ENCODE peak calls at places on chromosomes 16 and 17, in five cellular contexts. One of them, this sample, is unnamed.
A peak's percentile ranks its signal among the peaks of the same experiment; 100 is the strongest.

GRCh38 chr16:31016018-31016417 is 5.6 kb upstream of the STX1B start:
- DNase-seq in fibroblast of pulmonary artery: no peak
- DNase-seq in choroid plexus epithelial cell: no peak
- DNase-seq in tibial artery: no peak
- DNase-seq in CD4-positive, alpha-beta T cell: no peak
- DNase-seq in this sample: no peak

GRCh38 chr17:78383725-78384471 is 5.4 kb downstream of the PGS1 start:
- DNase-seq in fibroblast of pulmonary artery: peak; percentile 99
- DNase-seq in choroid plexus epithelial cell: peak; percentile 99
- DNase-seq in tibial artery: peak; percentile 90
- DNase-seq in CD4-positive, alpha-beta T cell: no peak
- DNase-seq in this sample: peak; percentile 71

GRCh38 chr17:79088266-79088996 is 13.8 kb downstream of the ENGASE start:
- DNase-seq in fibroblast of pulmonary artery: no peak
- DNase-seq in choroid plexus epithelial cell: no peak
- DNase-seq in tibial artery: no peak
- DNase-seq in CD4-positive, alpha-beta T cell: no peak
- DNase-seq in this sample: no peak

GRCh38 chr16:57475711-57476339 is 10.5 kb downstream of the DOK4 start:
- DNase-seq in fibroblast of pulmonary artery: peak; percentile 69
- DNase-seq in choroid plexus epithelial cell: peak; percentile 71
- DNase-seq in tibial artery: no peak
- DNase-seq in CD4-positive, alpha-beta T cell: peak; percentile 70
- DNase-seq in this sample: no peak

GRCh38 chr16:60230666-60231065 is 1496.5 kb upstream of the GOT2 start:
- DNase-seq in fibroblast of pulmonary artery: no peak
- DNase-seq in choroid plexus epithelial cell: no peak
- DNase-seq in tibial artery: no peak
- DNase-seq in CD4-positive, alpha-beta T cell: no peak
- DNase-seq in this sample: no peak

GRCh38 chr17:5379351-5380107 is 39.9 kb downstream of the NUP88 start:
- DNase-seq in fibroblast of pulmonary artery: no peak
- DNase-seq in choroid plexus epithelial cell: no peak
- DNase-seq in tibial artery: no peak
- DNase-seq in CD4-positive, alpha-beta T cell: no peak
- DNase-seq in this sample: no peak

GRCh38 chr16:88785106-88785924 is at the start of gene PIEZO1:
- DNase-seq in fibroblast of pulmonary artery: peak; percentile 63
- DNase-seq in choroid plexus epithelial cell: peak; percentile 66
- DNase-seq in tibial artery: peak; percentile 84
- DNase-seq in CD4-positive, alpha-beta T cell: peak; percentile 73
- DNase-seq in this sample: peak; percentile 72

GRCh38 chr16:3377917-3378316 is 22.2 kb downstream of the OR2C1 start:
- DNase-seq in fibroblast of pulmonary artery: no peak
- DNase-seq in choroid plexus epithelial cell: no peak
- DNase-seq in tibial artery: no peak
- DNase-seq in CD4-positive, alpha-beta T cell: no peak
- DNase-seq in this sample: no peak

GRCh38 chr16:87344931-87345631 is 27.9 kb upstream of the C16orf95 start:
- DNase-seq in fibroblast of pulmonary artery: no peak
- DNase-seq in choroid plexus epithelial cell: peak; percentile 55
- DNase-seq in tibial artery: no peak
- DNase-seq in CD4-positive, alpha-beta T cell: peak; percentile 57
- DNase-seq in this sample: peak; percentile 48

GRCh38 chr17:5582177-5582885 is 2.0 kb downstream of the NLRP1 start:
- DNase-seq in fibroblast of pulmonary artery: no peak
- DNase-seq in choroid plexus epithelial cell: no peak
- DNase-seq in tibial artery: no peak
- DNase-seq in CD4-positive, alpha-beta T cell: no peak
- DNase-seq in this sample: no peak

GRCh38 chr17:59330314-59330942 is 1.0 kb upstream of the YPEL2 start:
- DNase-seq in fibroblast of pulmonary artery: no peak
- DNase-seq in choroid plexus epithelial cell: no peak
- DNase-seq in tibial artery: peak; percentile 74
- DNase-seq in CD4-positive, alpha-beta T cell: peak; percentile 8
- DNase-seq in this sample: peak; percentile 23

GRCh38 chr16:79599837-79600635 is 501 bp downstream of the MAF start:
- DNase-seq in fibroblast of pulmonary artery: peak; percentile 29
- DNase-seq in choroid plexus epithelial cell: peak; percentile 49
- DNase-seq in tibial artery: peak; percentile 77
- DNase-seq in CD4-positive, alpha-beta T cell: peak; percentile 29
- DNase-seq in this sample: peak; percentile 42

GRCh38 chr17:49069585-49070273 is 62.8 kb upstream of the B4GALNT2 start:
- DNase-seq in fibroblast of pulmonary artery: peak; percentile 29
- DNase-seq in choroid plexus epithelial cell: peak; percentile 49
- DNase-seq in tibial artery: no peak
- DNase-seq in CD4-positive, alpha-beta T cell: no peak
- DNase-seq in this sample: no peak

GRCh38 chr16:56368545-56368944 is 56.8 kb downstream of the AMFR start:
- DNase-seq in fibroblast of pulmonary artery: no peak
- DNase-seq in choroid plexus epithelial cell: no peak
- DNase-seq in tibial artery: no peak
- DNase-seq in CD4-positive, alpha-beta T cell: no peak
- DNase-seq in this sample: no peak

DNA sequence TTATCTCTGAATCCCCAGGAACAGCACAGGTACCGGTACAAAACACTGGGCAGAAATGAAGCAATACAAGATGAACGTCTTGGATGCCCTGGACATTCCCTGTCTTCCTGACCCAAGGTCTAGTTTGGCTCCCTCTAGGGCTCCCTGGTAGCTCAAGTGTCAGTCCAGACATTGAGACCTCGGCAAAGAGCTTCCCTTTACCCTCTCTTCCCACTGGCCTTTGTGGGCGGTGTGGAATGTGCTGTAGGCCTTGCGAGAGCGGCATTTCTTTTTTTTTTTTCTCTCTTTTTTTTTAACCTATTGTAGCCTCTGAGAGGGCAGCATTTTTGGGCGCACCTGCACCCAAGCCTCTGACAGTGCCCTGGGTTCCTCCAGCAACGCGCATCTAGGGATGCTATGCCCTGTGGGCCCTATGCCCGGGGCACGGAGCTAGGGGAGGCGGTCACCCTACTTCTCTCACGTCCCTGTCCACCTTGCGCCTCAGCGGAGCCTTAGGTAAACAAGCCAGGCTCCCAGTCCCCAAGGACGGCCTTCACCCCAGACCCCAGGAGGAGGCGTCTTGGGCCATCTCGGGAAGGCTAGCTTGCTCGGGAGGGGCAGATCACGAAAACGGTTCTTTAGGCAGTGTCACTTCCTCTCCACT is 1.2 kb upstream of the NFATC3 start:
- DNase-seq in fibroblast of pulmonary artery: no peak
- DNase-seq in choroid plexus epithelial cell: peak; percentile 64
- DNase-seq in tibial artery: no peak
- DNase-seq in CD4-positive, alpha-beta T cell: no peak
- DNase-seq in this sample: no peak
- TF ChIP-seq CTCF in fibroblast of pulmonary artery: no peak
- TF ChIP-seq CTCF in choroid plexus epithelial cell: peak; percentile 20
- TF ChIP-seq CTCF in tibial artery: no peak
- TF ChIP-seq CTCF in CD4-positive, alpha-beta T cell: no peak
- TF ChIP-seq CTCF in this sample: no peak

GRCh38 chr17:76261421-76262215 is 3.5 kb upstream of the UBALD2 start:
- DNase-seq in fibroblast of pulmonary artery: peak; percentile 60
- DNase-seq in choroid plexus epithelial cell: no peak
- DNase-seq in tibial artery: no peak
- DNase-seq in CD4-positive, alpha-beta T cell: no peak
- DNase-seq in this sample: no peak
- TF ChIP-seq CTCF in fibroblast of pulmonary artery: no peak
- TF ChIP-seq CTCF in choroid plexus epithelial cell: no peak
- TF ChIP-seq CTCF in tibial artery: no peak
- TF ChIP-seq CTCF in CD4-positive, alpha-beta T cell: no peak
- TF ChIP-seq CTCF in this sample: no peak

DNA sequence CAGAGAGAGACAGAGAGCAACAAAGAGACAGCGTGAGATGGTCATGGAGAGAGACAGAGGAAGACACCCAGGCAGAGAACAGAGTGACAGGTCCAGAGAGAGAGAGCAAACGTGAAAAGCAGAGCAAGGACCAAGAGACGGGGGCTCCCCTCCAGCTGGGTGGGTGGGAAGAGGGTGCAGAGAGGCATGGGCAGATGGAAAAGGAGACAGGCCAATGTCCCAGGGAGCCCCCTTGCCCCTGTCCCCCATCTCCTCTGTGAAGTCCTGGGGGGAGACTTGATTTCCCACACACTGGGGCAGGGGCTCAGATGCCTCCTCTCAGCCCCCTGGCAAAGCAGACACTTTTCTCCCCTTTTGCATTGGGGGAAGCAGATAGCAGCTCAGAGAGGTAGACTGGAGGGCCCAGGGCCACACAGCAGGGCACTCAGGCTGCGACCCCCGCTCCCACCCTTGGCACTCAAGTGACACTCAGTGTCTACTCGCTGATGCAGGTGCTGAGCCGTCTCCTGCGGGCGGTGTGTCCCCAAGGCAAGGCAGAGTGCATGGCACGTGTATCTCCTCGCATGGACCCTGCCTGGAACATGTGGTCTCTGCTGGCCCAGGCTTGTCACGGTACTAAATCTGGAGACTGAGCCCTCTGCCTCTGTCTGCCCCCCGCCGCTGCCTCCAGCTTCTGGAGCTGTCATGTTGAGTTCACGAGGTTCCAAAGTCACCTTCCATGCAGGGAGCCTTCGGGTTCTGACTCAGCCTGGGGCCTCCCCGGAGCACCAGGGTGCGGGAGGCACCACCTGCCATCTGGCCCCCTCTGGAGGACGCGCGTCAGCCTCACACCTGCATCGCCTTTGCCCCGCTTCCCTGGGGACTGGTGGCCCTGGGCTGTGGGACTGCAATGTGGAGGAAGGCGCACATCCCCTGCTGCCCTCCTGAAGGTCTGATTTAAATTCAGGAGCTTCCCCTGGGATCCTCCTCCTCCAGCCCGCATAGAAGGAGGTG is 215.9 kb upstream of the GSE1 start:
- DNase-seq in fibroblast of pulmonary artery: no peak
- DNase-seq in choroid plexus epithelial cell: peak; percentile 53
- DNase-seq in tibial artery: peak; percentile 64
- DNase-seq in CD4-positive, alpha-beta T cell: peak; percentile 1
- DNase-seq in this sample: peak; percentile 14
- TF ChIP-seq CTCF in fibroblast of pulmonary artery: no peak
- TF ChIP-seq CTCF in choroid plexus epithelial cell: peak; percentile 20
- TF ChIP-seq CTCF in tibial artery: no peak
- TF ChIP-seq CTCF in CD4-positive, alpha-beta T cell: no peak
- TF ChIP-seq CTCF in this sample: no peak

GRCh38 chr16:4524571-4524970 is 14.0 kb downstream of the CDIP1 start:
- DNase-seq in fibroblast of pulmonary artery: no peak
- DNase-seq in choroid plexus epithelial cell: no peak
- DNase-seq in tibial artery: no peak
- DNase-seq in CD4-positive, alpha-beta T cell: no peak
- DNase-seq in this sample: no peak

GRCh38 chr16:4521971-4522623 is 16.5 kb downstream of the CDIP1 start:
- DNase-seq in fibroblast of pulmonary artery: peak; percentile 17
- DNase-seq in choroid plexus epithelial cell: peak; percentile 58
- DNase-seq in tibial artery: peak; percentile 74
- DNase-seq in CD4-positive, alpha-beta T cell: no peak
- DNase-seq in this sample: peak; percentile 46

GRCh38 chr16:4525634-4526277 is 12.8 kb downstream of the CDIP1 start:
- DNase-seq in fibroblast of pulmonary artery: no peak
- DNase-seq in choroid plexus epithelial cell: no peak
- DNase-seq in tibial artery: no peak
- DNase-seq in CD4-positive, alpha-beta T cell: no peak
- DNase-seq in this sample: no peak

GRCh38 chr16:4523686-4524085 is 14.9 kb downstream of the CDIP1 start:
- DNase-seq in fibroblast of pulmonary artery: no peak
- DNase-seq in choroid plexus epithelial cell: no peak
- DNase-seq in tibial artery: no peak
- DNase-seq in CD4-positive, alpha-beta T cell: no peak
- DNase-seq in this sample: no peak

GRCh38 chr16:4525069-4525468 is 13.5 kb downstream of the CDIP1 start:
- DNase-seq in fibroblast of pulmonary artery: no peak
- DNase-seq in choroid plexus epithelial cell: no peak
- DNase-seq in tibial artery: no peak
- DNase-seq in CD4-positive, alpha-beta T cell: no peak
- DNase-seq in this sample: no peak
- TF ChIP-seq CTCF in fibroblast of pulmonary artery: no peak
- TF ChIP-seq CTCF in choroid plexus epithelial cell: no peak
- TF ChIP-seq CTCF in tibial artery: no peak
- TF ChIP-seq CTCF in CD4-positive, alpha-beta T cell: no peak
- TF ChIP-seq CTCF in this sample: no peak

This sample was measured in heart right ventricle.